ENCODE peak calls at places on chromosome 5, in eight cellular contexts. W, F, A, P, X, G, Y and M are unnamed samples.

GRCh38 chr5:85651744-85652143 is 966.0 kb upstream of the COX7C start:
- DNase-seq in W (no peak), F (no peak), A (no peak), P (no peak), X (no peak), G (no peak), Y (no peak), M (no peak)

GRCh38 chr5:39074009-39074886 is at the start of gene RICTOR:
- DNase-seq in W (peak), F (peak), A (peak), P (peak), X (peak), G (peak), Y (peak), M (peak)

GRCh38 chr5:111869681-111870080 is 112.7 kb upstream of the NREP start:
- DNase-seq in W (no peak), F (no peak), A (no peak), P (no peak), X (no peak), G (no peak), Y (no peak), M (no peak)

GRCh38 chr5:14665110-14665822 is 748 bp downstream of the OTULIN start:
- DNase-seq in W (no peak), F (no peak), A (no peak), P (no peak), X (no peak), G (no peak), Y (no peak), M (no peak)

GRCh38 chr5:43066799-43067741 is 27.0 kb upstream of the ANXA2R start:
- DNase-seq in W (peak), F (peak), A (peak), P (peak), X (peak), G (peak), Y (peak), M (peak)

GRCh38 chr5:51391175-51391574 is 7.9 kb downstream of the ISL1 start:
- DNase-seq in W (no peak), F (no peak), A (no peak), P (no peak), X (no peak), G (no peak), Y (no peak), M (no peak)

GRCh38 chr5:14853685-14854084 is 17.9 kb downstream of the ANKH start:
- DNase-seq in W (no peak), F (no peak), A (no peak), P (no peak), X (no peak), G (no peak), Y (no peak), M (no peak)

GRCh38 chr5:149903441-149903840 is 41.2 kb downstream of the PDE6A start:
- DNase-seq in W (no peak), F (no peak), A (no peak), P (no peak), X (no peak), G (no peak), Y (no peak), M (no peak)

GRCh38 chr5:180178516-180179398 is 30.3 kb downstream of the RASGEF1C start:
- DNase-seq in W (no peak), F (no peak), A (no peak), P (no peak), X (peak), G (no peak), Y (no peak), M (no peak)

GRCh38 chr5:119829341-119829740 is 200.0 kb downstream of the FAM170A start:
- DNase-seq in W (no peak), F (no peak), A (no peak), P (no peak), X (no peak), G (no peak), Y (no peak), M (no peak)

GRCh38 chr5:168342985-168343384 is 51.5 kb downstream of the WWC1 start:
- DNase-seq in W (no peak), F (no peak), A (no peak), P (no peak), X (no peak), G (no peak), Y (no peak), M (no peak)

GRCh38 chr5:141623621-141624020 is 4.8 kb upstream of the DIAPH1 start:
- DNase-seq in W (no peak), F (no peak), A (no peak), P (no peak), X (peak), G (no peak), Y (no peak), M (no peak)

GRCh38 chr5:67696446-67696845 is 499.8 kb upstream of the CD180 start:
- DNase-seq in W (no peak), F (no peak), A (no peak), P (no peak), X (no peak), G (no peak), Y (no peak), M (no peak)

GRCh38 chr5:180960209-180960608 is 28.4 kb upstream of the BTNL3 start:
- DNase-seq in W (no peak), F (no peak), A (no peak), P (no peak), X (no peak), G (no peak), Y (no peak), M (no peak)

GRCh38 chr5:102798103-102798502 is 43.0 kb downstream of the PAM start:
- DNase-seq in W (no peak), F (no peak), A (no peak), P (no peak), X (no peak), G (no peak), Y (no peak), M (no peak)

GRCh38 chr5:73264626-73265025 is 91.6 kb downstream of the TMEM174 start:
- DNase-seq in W (no peak), F (no peak), A (no peak), P (no peak), X (no peak), G (no peak), Y (no peak), M (no peak)

GRCh38 chr5:73266925-73267775 is 94.2 kb downstream of the TMEM174 start:
- DNase-seq in W (no peak), F (no peak), A (no peak), P (no peak), X (no peak), G (no peak), Y (no peak), M (no peak)

GRCh38 chr5:73265641-73266040 is 92.6 kb downstream of the TMEM174 start:
- DNase-seq in W (no peak), F (no peak), A (no peak), P (no peak), X (no peak), G (no peak), Y (no peak), M (no peak)

GRCh38 chr5:73268826-73269225 is 95.8 kb downstream of the TMEM174 start:
- DNase-seq in W (no peak), F (no peak), A (no peak), P (no peak), X (no peak), G (no peak), Y (no peak), M (no peak)

GRCh38 chr5:73266309-73266708 is 93.3 kb downstream of the TMEM174 start:
- DNase-seq in W (no peak), F (no peak), A (no peak), P (no peak), X (no peak), G (no peak), Y (no peak), M (no peak)
- TF ChIP-seq CTCF in W (no peak), F (no peak), A (no peak), P (no peak), X (no peak), G (no peak), Y (no peak), M (no peak)

GRCh38 chr5:71623221-71623794 is 36.2 kb downstream of the MCCC2 start:
- DNase-seq in W (no peak), F (no peak), A (no peak), P (no peak), X (no peak), G (no peak), Y (no peak), M (no peak)
- TF ChIP-seq CTCF in W (no peak), F (no peak), A (no peak), P (no peak), X (no peak), G (no peak), Y (no peak), M (no peak)

DNA sequence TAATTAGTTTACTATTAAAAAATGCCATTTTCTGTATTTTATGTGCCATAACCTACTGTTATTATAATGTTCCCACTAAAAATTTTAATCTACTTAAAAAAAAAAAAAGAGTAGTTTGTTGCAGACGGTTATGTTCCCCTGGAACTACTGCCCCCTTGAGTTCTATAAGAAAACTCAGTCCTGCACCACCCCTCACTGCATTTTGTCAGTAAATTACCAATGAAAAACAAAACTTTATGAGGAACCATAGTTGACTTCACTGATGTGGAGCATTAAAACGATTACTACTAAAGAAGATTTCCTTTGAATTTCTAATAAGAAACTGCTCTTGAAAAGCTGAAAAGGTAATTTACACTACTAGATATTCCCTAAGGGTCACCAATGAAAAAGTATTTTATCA is 288.7 kb downstream of the FBXL17 start:
- DNase-seq in W (no peak), F (no peak), A (no peak), P (no peak), X (no peak), G (peak), Y (no peak), M (no peak)
- TF ChIP-seq CTCF in W (peak), F (no peak), A (no peak), P (no peak), X (no peak), G (peak), Y (peak), M (peak)

DNA sequence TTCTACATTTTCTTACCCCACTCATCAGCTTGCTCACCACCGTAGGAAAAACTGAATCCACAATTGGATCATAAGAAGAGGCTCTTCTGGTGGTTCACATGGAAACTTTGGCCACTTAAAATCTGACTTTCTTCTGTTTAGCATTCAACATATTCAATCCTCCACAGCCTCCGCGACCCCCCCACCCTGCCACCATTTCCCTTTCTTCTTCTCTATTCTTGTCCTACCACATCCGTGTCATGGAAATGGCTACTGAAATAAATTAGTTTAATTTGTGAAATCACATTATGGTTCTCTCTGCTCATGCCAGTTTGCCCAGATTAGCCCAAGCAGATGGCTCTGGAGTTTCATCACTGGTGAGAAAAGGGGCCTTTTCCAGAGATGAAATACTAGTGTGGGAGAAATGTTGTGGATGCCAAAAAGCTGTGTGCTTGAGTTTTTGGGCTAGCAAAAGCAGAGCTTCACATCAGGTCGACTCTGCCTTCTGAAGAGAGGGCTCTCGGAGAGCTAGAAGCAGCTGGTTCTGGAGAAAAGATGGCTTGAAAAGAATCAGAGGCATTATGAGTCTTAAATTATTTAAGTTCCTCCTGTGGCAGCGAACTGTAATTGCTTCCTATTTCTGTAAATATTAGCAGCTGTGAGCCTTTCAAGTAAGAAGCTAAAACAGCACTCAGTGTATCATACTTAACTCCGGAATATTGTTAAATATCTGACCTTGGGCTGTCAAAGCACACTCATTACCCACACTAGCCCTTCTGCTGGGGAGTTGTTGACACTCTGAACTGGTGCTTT is 107.1 kb downstream of the MAT2B start:
- DNase-seq in W (no peak), F (no peak), A (no peak), P (no peak), X (no peak), G (no peak), Y (no peak), M (no peak)
- TF ChIP-seq CTCF in W (no peak), F (no peak), A (no peak), P (no peak), X (no peak), G (no peak), Y (no peak), M (no peak)

GRCh38 chr5:160685695-160686094 is 166.3 kb downstream of the ATP10B start:
- DNase-seq in W (no peak), F (no peak), A (no peak), P (no peak), X (no peak), G (peak), Y (no peak), M (no peak)
- TF ChIP-seq CTCF in W (no peak), F (peak), A (no peak), P (no peak), X (no peak), G (peak), Y (peak), M (peak)

DNA sequence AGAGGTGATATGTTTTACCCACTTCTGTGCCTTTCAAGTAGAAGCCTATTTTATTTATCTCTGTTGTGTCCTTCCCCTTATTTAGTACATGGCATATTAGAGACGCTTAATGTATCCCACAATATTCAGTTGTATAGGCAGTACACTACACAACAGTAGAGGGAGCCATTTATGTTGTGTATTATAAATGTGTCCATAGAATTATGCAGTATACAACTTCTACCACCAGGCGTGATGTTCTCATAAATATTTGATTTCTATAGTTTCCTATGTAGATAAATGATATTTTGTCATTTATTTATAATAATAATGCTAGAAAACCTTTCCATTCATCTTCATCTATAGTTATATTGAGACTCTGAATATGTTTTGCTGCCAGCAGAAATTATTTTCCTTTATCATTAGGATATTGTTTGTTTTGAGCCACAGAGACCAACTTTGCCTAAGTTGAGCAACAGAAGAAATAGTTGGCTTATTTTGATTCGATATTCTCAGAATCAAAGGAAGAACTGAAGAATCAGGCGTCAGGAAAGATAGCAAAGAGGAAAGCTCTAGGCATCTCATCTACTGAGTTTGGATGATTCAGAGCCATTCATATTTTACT is 81.7 kb downstream of the ADAMTS19 start:
- DNase-seq in W (no peak), F (no peak), A (no peak), P (no peak), X (no peak), G (no peak), Y (no peak), M (no peak)
- TF ChIP-seq CTCF in W (peak), F (no peak), A (no peak), P (no peak), X (no peak), G (no peak), Y (peak), M (peak)